ENCODE peak calls at places on chromosome 16, in six cellular contexts. One of them, this sample, is unnamed. For H3K27me3, the result is how much of the 10 kb centered on the place peaks cover.

GRCh38 chr16:58393138-58393504 is 850 bp downstream of the GINS3 start:
- DNase-seq in mammary epithelial cell: no peak
- DNase-seq in left lung: no peak
- DNase-seq in MM.1S: no peak
- DNase-seq in psoas muscle: no peak
- DNase-seq in heart left ventricle: no peak
- DNase-seq in this sample: no peak

GRCh38 chr16:71254832-71255560 is 24.5 kb upstream of the HYDIN start:
- DNase-seq in psoas muscle: no peak
- DNase-seq in heart left ventricle: no peak
- DNase-seq in MM.1S: no peak
- DNase-seq in left lung: no peak
- DNase-seq in mammary epithelial cell: no peak
- DNase-seq in this sample: no peak

GRCh38 chr16:23357761-23358290 is 55.7 kb downstream of the SCNN1B start:
- DNase-seq in left lung: no peak
- DNase-seq in psoas muscle: no peak
- DNase-seq in heart left ventricle: no peak
- DNase-seq in mammary epithelial cell: no peak
- DNase-seq in MM.1S: no peak
- DNase-seq in this sample: no peak

GRCh38 chr16:17367932-17368331 is 102.8 kb downstream of the XYLT1 start:
- DNase-seq in mammary epithelial cell: no peak
- DNase-seq in heart left ventricle: no peak
- DNase-seq in MM.1S: no peak
- DNase-seq in left lung: no peak
- DNase-seq in psoas muscle: no peak
- DNase-seq in this sample: no peak

GRCh38 chr16:77289331-77289809 is 90.2 kb downstream of the SYCE1L start:
- DNase-seq in heart left ventricle: no peak
- DNase-seq in MM.1S: no peak
- DNase-seq in left lung: no peak
- DNase-seq in mammary epithelial cell: peak
- DNase-seq in psoas muscle: no peak
- DNase-seq in this sample: no peak

GRCh38 chr16:73949574-73950348 is 346.9 kb upstream of the PSMD7 start:
- DNase-seq in left lung: no peak
- DNase-seq in MM.1S: no peak
- DNase-seq in mammary epithelial cell: peak
- DNase-seq in heart left ventricle: no peak
- DNase-seq in psoas muscle: no peak
- DNase-seq in this sample: no peak

GRCh38 chr16:64061621-64062020 is 1060.2 kb downstream of the CDH11 start:
- DNase-seq in MM.1S: no peak
- DNase-seq in mammary epithelial cell: no peak
- DNase-seq in psoas muscle: no peak
- DNase-seq in heart left ventricle: no peak
- DNase-seq in left lung: no peak
- DNase-seq in this sample: no peak

GRCh38 chr16:23728112-23728477 is 15.1 kb upstream of the ERN2 start:
- DNase-seq in mammary epithelial cell: no peak
- DNase-seq in psoas muscle: no peak
- DNase-seq in MM.1S: no peak
- DNase-seq in left lung: no peak
- DNase-seq in heart left ventricle: no peak
- DNase-seq in this sample: no peak

GRCh38 chr16:51326131-51326856 is 175.2 kb upstream of the SALL1 start:
- DNase-seq in MM.1S: no peak
- DNase-seq in mammary epithelial cell: peak
- DNase-seq in heart left ventricle: no peak
- DNase-seq in psoas muscle: no peak
- DNase-seq in left lung: no peak
- DNase-seq in this sample: no peak

GRCh38 chr16:22843122-22843521 is 29.2 kb downstream of the HS3ST2 start:
- DNase-seq in left lung: no peak
- DNase-seq in psoas muscle: no peak
- DNase-seq in mammary epithelial cell: no peak
- DNase-seq in heart left ventricle: no peak
- DNase-seq in MM.1S: no peak
- DNase-seq in this sample: no peak

GRCh38 chr16:19284207-19284606 is 1.3 kb upstream of the CLEC19A start:
- DNase-seq in psoas muscle: peak
- DNase-seq in heart left ventricle: no peak
- DNase-seq in MM.1S: no peak
- DNase-seq in mammary epithelial cell: peak
- DNase-seq in left lung: peak
- DNase-seq in this sample: peak

GRCh38 chr16:67533024-67533560 is 4.5 kb downstream of the RIPOR1 start:
- DNase-seq in MM.1S: no peak
- DNase-seq in left lung: no peak
- DNase-seq in mammary epithelial cell: no peak
- DNase-seq in psoas muscle: no peak
- DNase-seq in heart left ventricle: no peak
- DNase-seq in this sample: no peak
- H3K27me3 ChIP-seq in MM.1S: under half
- H3K27me3 ChIP-seq in left lung: under half
- H3K27me3 ChIP-seq in mammary epithelial cell: under half
- H3K27me3 ChIP-seq in psoas muscle: under half
- H3K27me3 ChIP-seq in heart left ventricle: under half
- H3K27me3 ChIP-seq in this sample: under half

GRCh38 chr16:53707671-53708070 is 3.7 kb downstream of the FTO start:
- DNase-seq in MM.1S: no peak
- DNase-seq in left lung: no peak
- DNase-seq in psoas muscle: no peak
- DNase-seq in heart left ventricle: no peak
- DNase-seq in mammary epithelial cell: no peak
- DNase-seq in this sample: no peak
- TF ChIP-seq CTCF in MM.1S: no peak
- TF ChIP-seq CTCF in left lung: no peak
- TF ChIP-seq CTCF in psoas muscle: no peak
- TF ChIP-seq CTCF in heart left ventricle: no peak
- TF ChIP-seq CTCF in mammary epithelial cell: no peak
- TF ChIP-seq CTCF in this sample: no peak

GRCh38 chr16:56669840-56670639 is 426 bp downstream of the MT1H start:
- DNase-seq in MM.1S: no peak
- DNase-seq in left lung: no peak
- DNase-seq in psoas muscle: no peak
- DNase-seq in mammary epithelial cell: no peak
- DNase-seq in heart left ventricle: no peak
- DNase-seq in this sample: no peak
- H3K27me3 ChIP-seq in MM.1S: half or more
- H3K27me3 ChIP-seq in left lung: half or more
- H3K27me3 ChIP-seq in psoas muscle: under half
- H3K27me3 ChIP-seq in mammary epithelial cell: under half
- H3K27me3 ChIP-seq in heart left ventricle: under half
- H3K27me3 ChIP-seq in this sample: under half

DNA sequence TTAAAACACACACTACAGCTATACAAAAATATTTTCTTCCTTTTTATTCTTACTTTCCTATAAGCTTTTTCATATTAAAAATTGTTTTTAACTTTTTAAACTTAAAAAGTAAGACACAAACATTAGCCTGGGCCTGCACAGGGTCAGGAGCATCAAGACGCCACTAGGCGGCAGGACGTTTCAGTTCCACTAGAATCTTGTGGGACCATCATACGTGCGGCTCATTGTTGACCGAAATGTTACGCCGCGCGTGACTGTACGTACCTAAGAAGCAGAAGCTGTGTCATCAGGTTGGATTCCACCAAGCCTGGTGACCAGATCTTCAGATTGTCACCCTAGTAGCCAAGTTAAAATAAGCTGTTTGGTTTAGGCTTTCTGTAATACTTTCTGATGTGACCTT is 47.1 kb downstream of the USP10 start:
- DNase-seq in mammary epithelial cell: no peak
- DNase-seq in heart left ventricle: no peak
- DNase-seq in left lung: no peak
- DNase-seq in psoas muscle: no peak
- DNase-seq in MM.1S: no peak
- DNase-seq in this sample: no peak
- TF ChIP-seq CTCF in mammary epithelial cell: peak
- TF ChIP-seq CTCF in heart left ventricle: no peak
- TF ChIP-seq CTCF in left lung: no peak
- TF ChIP-seq CTCF in psoas muscle: peak
- TF ChIP-seq CTCF in MM.1S: no peak
- TF ChIP-seq CTCF in this sample: no peak

GRCh38 chr16:1335211-1335971 is 1.9 kb downstream of the BAIAP3 start:
- DNase-seq in mammary epithelial cell: no peak
- DNase-seq in MM.1S: no peak
- DNase-seq in psoas muscle: no peak
- DNase-seq in left lung: no peak
- DNase-seq in heart left ventricle: no peak
- DNase-seq in this sample: no peak
- H3K27me3 ChIP-seq in mammary epithelial cell: under half
- H3K27me3 ChIP-seq in MM.1S: half or more
- H3K27me3 ChIP-seq in psoas muscle: under half
- H3K27me3 ChIP-seq in left lung: half or more
- H3K27me3 ChIP-seq in heart left ventricle: under half
- H3K27me3 ChIP-seq in this sample: under half

DNA sequence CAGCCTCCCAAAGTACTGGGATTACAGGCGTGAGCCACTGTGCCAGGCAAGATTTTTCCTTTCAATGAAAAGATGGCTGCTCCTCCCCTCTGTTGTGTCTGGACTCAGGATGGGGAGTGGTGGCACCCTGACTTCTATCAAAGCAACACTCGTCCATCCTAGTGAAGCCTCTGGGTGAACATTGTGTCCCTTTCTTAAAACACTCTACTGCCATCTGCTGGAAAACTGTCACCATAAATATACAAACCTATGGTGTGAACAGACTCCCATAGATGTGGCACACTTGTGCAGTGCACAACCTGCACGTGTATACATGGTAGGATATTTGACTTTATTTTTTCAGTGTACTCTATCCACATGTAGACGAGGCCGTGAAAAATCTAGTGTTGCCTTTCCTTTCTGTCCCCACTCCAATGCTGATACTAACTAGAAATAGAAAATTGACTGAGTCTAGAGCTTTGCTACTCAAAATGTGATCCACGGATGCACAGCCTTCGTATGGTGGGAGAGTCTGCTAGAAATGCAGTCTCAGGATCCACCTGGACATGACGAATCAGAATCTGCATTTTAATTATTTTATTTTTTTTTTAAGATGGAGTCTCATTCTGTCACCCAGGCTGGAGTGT is 55.9 kb upstream of the PLCG2 start:
- DNase-seq in psoas muscle: no peak
- DNase-seq in heart left ventricle: no peak
- DNase-seq in left lung: no peak
- DNase-seq in mammary epithelial cell: peak
- DNase-seq in MM.1S: peak
- DNase-seq in this sample: no peak
- TF ChIP-seq CTCF in psoas muscle: peak
- TF ChIP-seq CTCF in heart left ventricle: peak
- TF ChIP-seq CTCF in left lung: peak
- TF ChIP-seq CTCF in mammary epithelial cell: peak
- TF ChIP-seq CTCF in MM.1S: peak
- TF ChIP-seq CTCF in this sample: peak

GRCh38 chr16:86347090-86347489 is 163.2 kb upstream of the FOXF1 start:
- DNase-seq in left lung: no peak
- DNase-seq in psoas muscle: no peak
- DNase-seq in MM.1S: no peak
- DNase-seq in heart left ventricle: no peak
- DNase-seq in mammary epithelial cell: peak
- DNase-seq in this sample: no peak
- H3K27me3 ChIP-seq in left lung: half or more
- H3K27me3 ChIP-seq in psoas muscle: under half
- H3K27me3 ChIP-seq in MM.1S: under half
- H3K27me3 ChIP-seq in heart left ventricle: under half
- H3K27me3 ChIP-seq in mammary epithelial cell: under half
- H3K27me3 ChIP-seq in this sample: under half

This sample was measured in ascending aorta.